ENCODE peak calls at places on chromosomes 12 and 14, in five cellular contexts. M is stimulated activated CD4-positive, alpha-beta T cell treated with anti-CD3 and anti-CD28 coated beads, Interleukin-2, amount 100 ng/mL, for 4 hours; T is NCI-H2081; Q is chondrocyte; E is GM23248. C is an unnamed sample.

GRCh38 chr12:72075401-72075800 is 136.8 kb downstream of the TPH2 start:
- DNase-seq in M (no peak), T (no peak), Q (no peak), E (no peak), C (no peak)

GRCh38 chr12:123118397-123118945 is 32.4 kb downstream of the PITPNM2 start:
- DNase-seq in M (no peak), T (no peak), Q (no peak), E (no peak), C (no peak)

GRCh38 chr12:57583008-57583831 is 7.8 kb upstream of the PIP4K2C start:
- DNase-seq in M (peak; percentile 55), T (peak; percentile 81), Q (no peak), E (peak; percentile 86), C (peak; percentile 97)

GRCh38 chr14:56131865-56132830 is 13.9 kb downstream of the PELI2 start:
- DNase-seq in M (no peak), T (no peak), Q (no peak), E (no peak), C (peak; percentile 24)

GRCh38 chr14:50741571-50741970 is 73.5 kb upstream of the SAV1 start:
- DNase-seq in M (no peak), T (no peak), Q (no peak), E (peak; percentile 39), C (no peak)

GRCh38 chr14:92501891-92502351 is 11.7 kb upstream of the RIN3 start:
- DNase-seq in M (no peak), T (no peak), Q (no peak), E (peak; percentile 87), C (no peak)

GRCh38 chr12:115320451-115320850 is 636.5 kb upstream of the TBX3 start:
- DNase-seq in M (no peak), T (no peak), Q (no peak), E (no peak), C (no peak)

GRCh38 chr14:61186341-61186740 is 94.8 kb downstream of the TMEM30B start:
- DNase-seq in M (no peak), T (no peak), Q (no peak), E (no peak), C (no peak)

GRCh38 chr12:80818878-80819277 is 102.2 kb downstream of the MYF5 start:
- DNase-seq in M (no peak), T (no peak), Q (no peak), E (no peak), C (no peak)

GRCh38 chr14:105805701-105806100 is 279.3 kb downstream of the TMEM121 start:
- DNase-seq in M (no peak), T (no peak), Q (no peak), E (no peak), C (no peak)

GRCh38 chr12:104935892-104936291 is 22.2 kb downstream of the SLC41A2 start:
- DNase-seq in M (no peak), T (no peak), Q (no peak), E (no peak), C (no peak)

GRCh38 chr12:92402415-92402814 is 256.8 kb upstream of the BTG1 start:
- DNase-seq in M (no peak), T (no peak), Q (no peak), E (no peak), C (no peak)

GRCh38 chr14:35553808-35554207 is 19.8 kb downstream of the INSM2 start:
- DNase-seq in M (no peak), T (no peak), Q (no peak), E (peak; percentile 55), C (no peak)

C was measured in GM23338.